ENCODE peak calls at places on chromosome 2, in four cellular contexts. U is GM23338, B is K562, P is fibroblast of lung. V is an unnamed sample. For H3K4me1, the result is how much of the 10 kb centered on the place peaks cover.

GRCh38 chr2:152534460-152535131 is 182.7 kb downstream of the PRPF40A start:
- DNase-seq in U (no peak), P (no peak), B (no peak), V (no peak)

GRCh38 chr2:181430406-181431199 is 26.6 kb upstream of the ITGA4 start:
- DNase-seq in B (no peak), U (peak), P (peak), V (peak)

GRCh38 chr2:64978514-64979268 is 10.5 kb upstream of the SLC1A4 start:
- DNase-seq in P (no peak), U (peak), B (no peak), V (peak)

GRCh38 chr2:131040661-131041401 is 52.4 kb downstream of the FAM168B start:
- DNase-seq in P (peak), B (no peak), U (no peak), V (peak)

GRCh38 chr2:127054604-127054930 is 52.4 kb downstream of the BIN1 start:
- DNase-seq in P (no peak), U (no peak), B (no peak), V (no peak)

GRCh38 chr2:70202236-70202806 is 11.5 kb upstream of the C2orf42 start:
- DNase-seq in P (no peak), U (no peak), B (no peak), V (no peak)

GRCh38 chr2:191573216-191573615 is 104.7 kb upstream of the NABP1 start:
- DNase-seq in P (no peak), B (no peak), U (no peak), V (no peak)

GRCh38 chr2:46695283-46695682 is 215.9 kb downstream of the TMEM247 start:
- DNase-seq in B (no peak), P (no peak), U (no peak), V (no peak)

GRCh38 chr2:45745231-45745630 is 93.8 kb downstream of the PRKCE start:
- DNase-seq in P (no peak), B (no peak), U (no peak), V (no peak)

GRCh38 chr2:10452334-10452733 is 4.2 kb upstream of the ODC1 start:
- DNase-seq in P (peak), B (no peak), U (no peak), V (no peak)

GRCh38 chr2:204533629-204534370 is 11.5 kb upstream of the PARD3B start:
- DNase-seq in B (no peak), P (peak), U (no peak), V (no peak)

GRCh38 chr2:233062447-233062842 is 2.3 kb downstream of the INPP5D start:
- DNase-seq in B (no peak), P (no peak), U (no peak), V (no peak)

GRCh38 chr2:206688992-206689391 is 29.2 kb downstream of the DYTN start:
- DNase-seq in B (no peak), U (no peak), P (no peak), V (no peak)

GRCh38 chr2:36507408-36507812 is 90.6 kb downstream of the FEZ2 start:
- DNase-seq in P (peak), U (peak), B (peak), V (peak)

GRCh38 chr2:95323347-95324155 is 26.4 kb downstream of the KCNIP3 start:
- DNase-seq in P (peak), B (peak), U (peak), V (no peak)

GRCh38 chr2:88606371-88607030 is 20.8 kb downstream of the EIF2AK3 start:
- DNase-seq in P (no peak), B (no peak), U (no peak), V (no peak)

GRCh38 chr2:97662386-97662894 is 1.4 kb downstream of the ACTR1B start:
- DNase-seq in P (no peak), U (peak), B (peak), V (no peak)

GRCh38 chr2:43840961-43841360 is 2.2 kb downstream of the ABCG8 start:
- DNase-seq in B (peak), P (no peak), U (no peak), V (no peak)

GRCh38 chr2:200713704-200714064 is 98.0 kb upstream of the BZW1 start:
- DNase-seq in U (no peak), P (no peak), B (no peak), V (no peak)

GRCh38 chr2:174153757-174154680 is 94.3 kb downstream of the OLA1 start:
- DNase-seq in U (no peak), P (peak), B (no peak), V (no peak)

GRCh38 chr2:230909841-230910545 is 15.0 kb downstream of the GPR55 start:
- DNase-seq in P (no peak), B (no peak), U (no peak), V (no peak)

GRCh38 chr2:99851091-99851490 is 291.3 kb downstream of the AFF3 start:
- DNase-seq in U (no peak), P (no peak), B (no peak), V (no peak)

GRCh38 chr2:25073025-25073424 is 31.1 kb downstream of the EFR3B start:
- DNase-seq in B (no peak), P (no peak), U (no peak), V (no peak)

GRCh38 chr2:202149155-202149762 is 76.2 kb downstream of the KIAA2012 start:
- DNase-seq in P (no peak), U (peak), B (peak), V (peak)

GRCh38 chr2:100011272-100011711 is 131.1 kb downstream of the AFF3 start:
- DNase-seq in P (peak), B (no peak), U (no peak), V (no peak)

GRCh38 chr2:85393836-85394235 is 16.3 kb downstream of the CAPG start:
- DNase-seq in U (no peak), P (peak), B (no peak), V (no peak)

GRCh38 chr2:36333350-36334012 is 22.1 kb upstream of the CRIM1 start:
- DNase-seq in U (peak), B (no peak), P (no peak), V (no peak)

GRCh38 chr2:241359481-241360045 is 3.5 kb downstream of the FARP2 start:
- DNase-seq in B (no peak), U (no peak), P (no peak), V (no peak)

GRCh38 chr2:65626831-65627230 is 194.4 kb upstream of the SPRED2 start:
- DNase-seq in P (peak), B (no peak), U (no peak), V (no peak)

GRCh38 chr2:64644240-64645013 is 9.3 kb downstream of the SERTAD2 start:
- DNase-seq in B (peak), U (peak), P (peak), V (peak)

GRCh38 chr2:46490521-46491141 is 11.3 kb downstream of the TMEM247 start:
- DNase-seq in B (no peak), P (peak), U (peak), V (peak)

GRCh38 chr2:129689600-129689999 is 289.9 kb upstream of the RAB6C start:
- DNase-seq in U (no peak), B (no peak), P (no peak), V (no peak)

GRCh38 chr2:129347486-129348217 is 631.8 kb upstream of the RAB6C start:
- DNase-seq in U (no peak), P (no peak), B (no peak), V (no peak)

GRCh38 chr2:8626572-8626971 is 55.3 kb upstream of the ID2 start:
- DNase-seq in U (no peak), B (peak), P (no peak), V (no peak)

GRCh38 chr2:109049022-109049421 is 60.0 kb upstream of the EDAR start:
- DNase-seq in B (no peak), P (no peak), U (no peak), V (no peak)

GRCh38 chr2:109052922-109053321 is 63.9 kb upstream of the EDAR start:
- DNase-seq in B (no peak), U (peak), P (no peak), V (no peak)

GRCh38 chr2:109045505-109045904 is 56.5 kb upstream of the EDAR start:
- DNase-seq in B (no peak), U (no peak), P (no peak), V (no peak)

GRCh38 chr2:109048159-109048558 is 59.1 kb upstream of the EDAR start:
- DNase-seq in B (no peak), U (no peak), P (no peak), V (no peak)

DNA sequence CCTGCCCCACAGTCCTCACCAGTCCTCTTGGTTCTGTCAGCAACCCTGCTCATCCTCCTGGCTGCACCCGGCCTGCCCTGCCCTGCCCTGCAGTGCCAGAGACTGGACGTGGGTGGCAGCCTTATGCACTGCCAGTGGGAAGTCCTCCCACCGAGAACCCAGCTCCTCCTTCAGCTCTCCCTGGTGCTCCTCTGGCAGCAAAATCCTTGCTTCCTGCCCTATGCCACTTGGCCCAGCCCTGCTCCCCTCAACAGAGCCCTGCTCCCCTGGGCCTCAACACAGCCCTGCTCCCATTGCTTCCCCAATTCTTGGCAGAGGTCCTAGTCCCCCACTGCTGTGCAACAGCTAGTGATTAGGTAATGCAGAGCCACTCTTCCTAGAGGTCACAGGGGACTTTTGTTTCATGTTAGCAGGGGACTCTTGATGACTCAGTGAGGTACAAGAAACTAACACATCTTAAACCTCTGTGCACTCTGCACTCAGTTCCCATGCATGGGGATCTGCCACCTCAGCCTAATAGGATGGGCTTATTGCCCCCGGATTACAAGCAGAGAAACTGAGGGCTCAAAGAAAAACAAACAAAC is 58.0 kb upstream of the EDAR start:
- DNase-seq in P (no peak), U (no peak), B (no peak), V (peak)
- TF ChIP-seq CTCF in P (no peak), U (no peak), B (no peak), V (no peak)

DNA sequence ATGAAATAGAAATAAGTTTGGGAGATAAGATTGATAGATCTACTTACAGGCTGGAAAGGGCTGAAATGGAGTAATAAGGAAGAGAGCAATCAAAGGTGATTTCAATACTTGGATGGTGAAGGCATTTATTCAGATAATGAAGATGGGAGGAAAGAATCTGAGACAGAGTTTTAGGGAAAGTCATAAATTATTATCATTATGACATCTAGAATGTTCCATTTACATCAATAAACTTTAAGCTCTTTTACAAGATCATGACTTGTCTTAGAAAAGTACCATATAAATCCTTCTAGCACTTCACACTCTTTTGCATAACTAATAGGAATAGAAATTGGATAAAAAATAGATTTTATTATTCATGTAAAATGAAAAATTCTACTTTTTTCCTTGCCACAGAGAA is 2.2 kb downstream of the SCN9A start:
- DNase-seq in B (no peak), P (no peak), U (no peak), V (no peak)
- H3K4me3 ChIP-seq in B (no peak), P (peak), U (peak), V (no peak)

DNA sequence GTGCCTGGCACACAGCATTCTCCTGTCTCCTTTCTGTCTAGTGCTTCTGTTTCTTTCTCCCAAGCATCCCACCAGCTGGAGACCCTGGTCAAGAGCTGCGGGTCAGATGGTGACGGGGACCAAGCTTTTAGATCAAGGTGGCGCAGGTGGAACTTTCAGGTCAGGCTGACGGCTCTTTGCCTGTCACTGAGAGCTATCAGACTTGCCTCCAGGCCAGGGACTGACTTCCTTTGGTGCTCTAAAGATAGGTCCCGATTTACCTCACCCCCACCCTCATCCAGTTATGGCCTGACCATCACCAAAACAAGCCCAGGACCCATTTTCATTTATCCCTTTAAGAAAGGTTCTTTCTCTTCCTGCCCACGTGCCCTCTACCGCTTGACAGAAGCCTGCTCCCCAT is 1.2 kb upstream of the EMILIN1 start:
- DNase-seq in P (no peak), B (no peak), U (no peak), V (no peak)
- H3K4me1 ChIP-seq in P (under half), B (half or more), U (under half), V (half or more)

GRCh38 chr2:187312734-187313282 is 135.2 kb downstream of the CALCRL start:
- DNase-seq in U (peak), P (no peak), B (no peak), V (no peak)
- TF ChIP-seq CTCF in U (no peak), P (no peak), B (no peak), V (no peak)

GRCh38 chr2:107324166-107324565 is 438.2 kb upstream of the ST6GAL2 start:
- DNase-seq in U (no peak), B (no peak), P (no peak), V (no peak)

GRCh38 chr2:107320881-107321280 is 434.9 kb upstream of the ST6GAL2 start:
- DNase-seq in U (no peak), P (no peak), B (no peak), V (no peak)

GRCh38 chr2:107322406-107322805 is 436.4 kb upstream of the ST6GAL2 start:
- DNase-seq in B (no peak), U (no peak), P (no peak), V (no peak)

GRCh38 chr2:107325983-107326786 is 440.2 kb upstream of the ST6GAL2 start:
- DNase-seq in B (no peak), P (peak), U (no peak), V (no peak)
- H3K4me3 ChIP-seq in B (no peak), P (no peak), U (no peak), V (no peak)

GRCh38 chr2:144467479-144468210 is 52.3 kb downstream of the ZEB2 start:
- DNase-seq in B (no peak), P (no peak), U (no peak), V (no peak)
- H3K4me1 ChIP-seq in B (under half), P (under half), U (under half), V (half or more)

GRCh38 chr2:150911766-150912280 is 349.8 kb downstream of the RBM43 start:
- DNase-seq in P (peak), B (no peak), U (peak), V (peak)
- TF ChIP-seq CTCF in P (peak), B (no peak), U (peak), V (no peak)

V was measured in A673.